ENCODE peak calls at places on chromosomes 3 and 15, in nine cellular contexts. One of them, this sample, is unnamed.

GRCh38 chr3:58250093-58250707 is 12.6 kb downstream of the ABHD6 start:
- DNase-seq in COR-L47: no peak
- DNase-seq in activated CD8-positive, alpha-beta memory T cell treated with anti-CD3 and anti-CD28 coated beads for 4 hours: no peak
- DNase-seq in GM10248: no peak
- DNase-seq in midbrain: no peak
- DNase-seq in PC-9: no peak
- DNase-seq in CD4-positive, alpha-beta T cell: no peak
- DNase-seq in T follicular helper cell: no peak
- DNase-seq in T1000: no peak
- DNase-seq in this sample: no peak

GRCh38 chr3:31399270-31399669 is 133.5 kb upstream of the STT3B start:
- DNase-seq in T follicular helper cell: no peak
- DNase-seq in activated CD8-positive, alpha-beta memory T cell treated with anti-CD3 and anti-CD28 coated beads for 4 hours: no peak
- DNase-seq in midbrain: no peak
- DNase-seq in GM10248: no peak
- DNase-seq in COR-L47: no peak
- DNase-seq in CD4-positive, alpha-beta T cell: no peak
- DNase-seq in PC-9: no peak
- DNase-seq in T1000: no peak
- DNase-seq in this sample: no peak

GRCh38 chr3:12780776-12781175 is 15.7 kb upstream of the CAND2 start:
- DNase-seq in T follicular helper cell: no peak
- DNase-seq in T1000: no peak
- DNase-seq in COR-L47: no peak
- DNase-seq in PC-9: no peak
- DNase-seq in GM10248: no peak
- DNase-seq in activated CD8-positive, alpha-beta memory T cell treated with anti-CD3 and anti-CD28 coated beads for 4 hours: no peak
- DNase-seq in CD4-positive, alpha-beta T cell: no peak
- DNase-seq in midbrain: no peak
- DNase-seq in this sample: no peak

GRCh38 chr3:169147246-169148008 is 516.1 kb downstream of the MECOM start:
- DNase-seq in midbrain: no peak
- DNase-seq in COR-L47: peak; percentile 59
- DNase-seq in PC-9: peak; percentile 78
- DNase-seq in CD4-positive, alpha-beta T cell: no peak
- DNase-seq in GM10248: peak; percentile 15
- DNase-seq in T follicular helper cell: no peak
- DNase-seq in T1000: no peak
- DNase-seq in activated CD8-positive, alpha-beta memory T cell treated with anti-CD3 and anti-CD28 coated beads for 4 hours: no peak
- DNase-seq in this sample: peak; percentile 55

GRCh38 chr3:166900866-166901577 is 479.1 kb downstream of the ZBBX start:
- DNase-seq in GM10248: no peak
- DNase-seq in COR-L47: no peak
- DNase-seq in CD4-positive, alpha-beta T cell: no peak
- DNase-seq in midbrain: no peak
- DNase-seq in T1000: no peak
- DNase-seq in T follicular helper cell: no peak
- DNase-seq in activated CD8-positive, alpha-beta memory T cell treated with anti-CD3 and anti-CD28 coated beads for 4 hours: no peak
- DNase-seq in PC-9: no peak
- DNase-seq in this sample: no peak

GRCh38 chr3:52934626-52935530 is 37.5 kb upstream of the STIMATE start:
- DNase-seq in COR-L47: peak; percentile 1
- DNase-seq in activated CD8-positive, alpha-beta memory T cell treated with anti-CD3 and anti-CD28 coated beads for 4 hours: peak; percentile 20
- DNase-seq in midbrain: peak; percentile 60
- DNase-seq in GM10248: peak; percentile 67
- DNase-seq in T1000: no peak
- DNase-seq in T follicular helper cell: peak; percentile 18
- DNase-seq in CD4-positive, alpha-beta T cell: peak; percentile 32
- DNase-seq in PC-9: peak; percentile 15
- DNase-seq in this sample: peak; percentile 5

GRCh38 chr3:94887056-94887455 is 824.2 kb downstream of the NSUN3 start:
- DNase-seq in GM10248: no peak
- DNase-seq in T follicular helper cell: no peak
- DNase-seq in midbrain: no peak
- DNase-seq in activated CD8-positive, alpha-beta memory T cell treated with anti-CD3 and anti-CD28 coated beads for 4 hours: no peak
- DNase-seq in CD4-positive, alpha-beta T cell: no peak
- DNase-seq in COR-L47: no peak
- DNase-seq in T1000: no peak
- DNase-seq in PC-9: no peak
- DNase-seq in this sample: no peak

GRCh38 chr15:53869044-53869805 is 109.0 kb upstream of the UNC13C start:
- DNase-seq in CD4-positive, alpha-beta T cell: no peak
- DNase-seq in GM10248: no peak
- DNase-seq in T follicular helper cell: no peak
- DNase-seq in COR-L47: no peak
- DNase-seq in activated CD8-positive, alpha-beta memory T cell treated with anti-CD3 and anti-CD28 coated beads for 4 hours: no peak
- DNase-seq in PC-9: no peak
- DNase-seq in T1000: no peak
- DNase-seq in midbrain: no peak
- DNase-seq in this sample: no peak

GRCh38 chr3:12155833-12156232 is 2.9 kb downstream of the TIMP4 start:
- DNase-seq in T follicular helper cell: no peak
- DNase-seq in T1000: no peak
- DNase-seq in CD4-positive, alpha-beta T cell: no peak
- DNase-seq in activated CD8-positive, alpha-beta memory T cell treated with anti-CD3 and anti-CD28 coated beads for 4 hours: no peak
- DNase-seq in GM10248: no peak
- DNase-seq in PC-9: peak; percentile 59
- DNase-seq in COR-L47: no peak
- DNase-seq in midbrain: no peak
- DNase-seq in this sample: no peak

GRCh38 chr15:78070049-78070698 is 7.3 kb downstream of the TBC1D2B start:
- DNase-seq in T1000: no peak
- DNase-seq in COR-L47: no peak
- DNase-seq in CD4-positive, alpha-beta T cell: no peak
- DNase-seq in PC-9: no peak
- DNase-seq in midbrain: no peak
- DNase-seq in activated CD8-positive, alpha-beta memory T cell treated with anti-CD3 and anti-CD28 coated beads for 4 hours: no peak
- DNase-seq in T follicular helper cell: peak; percentile 39
- DNase-seq in GM10248: no peak
- DNase-seq in this sample: no peak

GRCh38 chr3:102400766-102401165 is 34.0 kb upstream of the ZPLD1 start:
- DNase-seq in midbrain: no peak
- DNase-seq in COR-L47: no peak
- DNase-seq in GM10248: no peak
- DNase-seq in PC-9: peak; percentile 29
- DNase-seq in activated CD8-positive, alpha-beta memory T cell treated with anti-CD3 and anti-CD28 coated beads for 4 hours: no peak
- DNase-seq in CD4-positive, alpha-beta T cell: no peak
- DNase-seq in T follicular helper cell: no peak
- DNase-seq in T1000: no peak
- DNase-seq in this sample: peak; percentile 15

GRCh38 chr3:6921041-6921440 is 60.1 kb downstream of the GRM7 start:
- DNase-seq in CD4-positive, alpha-beta T cell: no peak
- DNase-seq in GM10248: no peak
- DNase-seq in T1000: no peak
- DNase-seq in activated CD8-positive, alpha-beta memory T cell treated with anti-CD3 and anti-CD28 coated beads for 4 hours: no peak
- DNase-seq in midbrain: no peak
- DNase-seq in COR-L47: no peak
- DNase-seq in T follicular helper cell: no peak
- DNase-seq in PC-9: no peak
- DNase-seq in this sample: no peak

GRCh38 chr3:197801801-197802504 is 10.9 kb downstream of the LRCH3 start:
- DNase-seq in CD4-positive, alpha-beta T cell: no peak
- DNase-seq in PC-9: no peak
- DNase-seq in activated CD8-positive, alpha-beta memory T cell treated with anti-CD3 and anti-CD28 coated beads for 4 hours: no peak
- DNase-seq in COR-L47: no peak
- DNase-seq in T1000: no peak
- DNase-seq in GM10248: no peak
- DNase-seq in T follicular helper cell: peak; percentile 2
- DNase-seq in midbrain: no peak
- DNase-seq in this sample: no peak

GRCh38 chr15:40543082-40543481 is 21.8 kb downstream of the CCDC32 start:
- DNase-seq in GM10248: no peak
- DNase-seq in PC-9: no peak
- DNase-seq in COR-L47: no peak
- DNase-seq in activated CD8-positive, alpha-beta memory T cell treated with anti-CD3 and anti-CD28 coated beads for 4 hours: no peak
- DNase-seq in T follicular helper cell: no peak
- DNase-seq in midbrain: no peak
- DNase-seq in CD4-positive, alpha-beta T cell: no peak
- DNase-seq in T1000: no peak
- DNase-seq in this sample: no peak

GRCh38 chr3:123664771-123665170 is 79.9 kb upstream of the HACD2 start:
- DNase-seq in T1000: no peak
- DNase-seq in GM10248: no peak
- DNase-seq in PC-9: no peak
- DNase-seq in COR-L47: no peak
- DNase-seq in CD4-positive, alpha-beta T cell: no peak
- DNase-seq in T follicular helper cell: no peak
- DNase-seq in midbrain: no peak
- DNase-seq in activated CD8-positive, alpha-beta memory T cell treated with anti-CD3 and anti-CD28 coated beads for 4 hours: no peak
- DNase-seq in this sample: no peak

GRCh38 chr3:141093971-141094401 is 42.8 kb downstream of the SPSB4 start:
- DNase-seq in activated CD8-positive, alpha-beta memory T cell treated with anti-CD3 and anti-CD28 coated beads for 4 hours: no peak
- DNase-seq in COR-L47: no peak
- DNase-seq in PC-9: no peak
- DNase-seq in CD4-positive, alpha-beta T cell: no peak
- DNase-seq in GM10248: no peak
- DNase-seq in midbrain: peak; percentile 3
- DNase-seq in T1000: no peak
- DNase-seq in T follicular helper cell: no peak
- DNase-seq in this sample: no peak

GRCh38 chr15:70376929-70377691 is 279.4 kb upstream of the TLE3 start:
- DNase-seq in PC-9: no peak
- DNase-seq in T follicular helper cell: no peak
- DNase-seq in CD4-positive, alpha-beta T cell: no peak
- DNase-seq in activated CD8-positive, alpha-beta memory T cell treated with anti-CD3 and anti-CD28 coated beads for 4 hours: no peak
- DNase-seq in COR-L47: no peak
- DNase-seq in GM10248: no peak
- DNase-seq in T1000: no peak
- DNase-seq in midbrain: peak; percentile 36
- DNase-seq in this sample: no peak